ENCODE peak calls at places on chromosome 5, in ten cellular contexts. One of them, this sample, is unnamed.

GRCh38 chr5:125232779-125233230 is 486.4 kb upstream of the ZNF608 start:
- DNase-seq in SK-N-SH: peak
- DNase-seq in NT2/D1: no peak
- DNase-seq in Peyer's patch: no peak
- DNase-seq in AG10803: peak
- DNase-seq in HFF-Myc: peak
- DNase-seq in CD8-positive, alpha-beta T cell: no peak
- DNase-seq in cardiac fibroblast: peak
- DNase-seq in endodermal cell: no peak
- DNase-seq in PC-9: no peak
- DNase-seq in this sample: no peak

GRCh38 chr5:81180780-81181179 is 52.3 kb upstream of the CKMT2 start:
- DNase-seq in SK-N-SH: no peak
- DNase-seq in NT2/D1: no peak
- DNase-seq in cardiac fibroblast: no peak
- DNase-seq in Peyer's patch: no peak
- DNase-seq in endodermal cell: no peak
- DNase-seq in CD8-positive, alpha-beta T cell: no peak
- DNase-seq in HFF-Myc: no peak
- DNase-seq in AG10803: no peak
- DNase-seq in PC-9: no peak
- DNase-seq in this sample: no peak

GRCh38 chr5:118043531-118043930 is 944.8 kb downstream of the DTWD2 start:
- DNase-seq in PC-9: no peak
- DNase-seq in AG10803: no peak
- DNase-seq in SK-N-SH: no peak
- DNase-seq in Peyer's patch: no peak
- DNase-seq in cardiac fibroblast: peak
- DNase-seq in endodermal cell: no peak
- DNase-seq in NT2/D1: no peak
- DNase-seq in HFF-Myc: no peak
- DNase-seq in CD8-positive, alpha-beta T cell: no peak
- DNase-seq in this sample: no peak

GRCh38 chr5:54756301-54756700 is 229.1 kb downstream of the ESM1 start:
- DNase-seq in cardiac fibroblast: no peak
- DNase-seq in Peyer's patch: no peak
- DNase-seq in CD8-positive, alpha-beta T cell: no peak
- DNase-seq in endodermal cell: no peak
- DNase-seq in SK-N-SH: no peak
- DNase-seq in AG10803: no peak
- DNase-seq in PC-9: no peak
- DNase-seq in HFF-Myc: no peak
- DNase-seq in NT2/D1: no peak
- DNase-seq in this sample: no peak

GRCh38 chr5:178388381-178389030 is 155.9 kb upstream of the PHYKPL start:
- DNase-seq in AG10803: peak
- DNase-seq in Peyer's patch: no peak
- DNase-seq in HFF-Myc: no peak
- DNase-seq in cardiac fibroblast: peak
- DNase-seq in SK-N-SH: peak
- DNase-seq in endodermal cell: peak
- DNase-seq in CD8-positive, alpha-beta T cell: no peak
- DNase-seq in NT2/D1: no peak
- DNase-seq in PC-9: no peak
- DNase-seq in this sample: no peak

GRCh38 chr5:41641621-41642020 is 131.2 kb upstream of the PLCXD3 start:
- DNase-seq in NT2/D1: no peak
- DNase-seq in SK-N-SH: no peak
- DNase-seq in PC-9: no peak
- DNase-seq in HFF-Myc: no peak
- DNase-seq in AG10803: no peak
- DNase-seq in CD8-positive, alpha-beta T cell: no peak
- DNase-seq in cardiac fibroblast: peak
- DNase-seq in Peyer's patch: no peak
- DNase-seq in endodermal cell: no peak
- DNase-seq in this sample: peak

GRCh38 chr5:97979740-97980139 is 793.7 kb upstream of the RGMB start:
- DNase-seq in HFF-Myc: peak
- DNase-seq in SK-N-SH: no peak
- DNase-seq in Peyer's patch: no peak
- DNase-seq in CD8-positive, alpha-beta T cell: no peak
- DNase-seq in NT2/D1: no peak
- DNase-seq in endodermal cell: no peak
- DNase-seq in PC-9: no peak
- DNase-seq in AG10803: peak
- DNase-seq in cardiac fibroblast: peak
- DNase-seq in this sample: no peak

GRCh38 chr5:150641006-150641570 is 628 bp downstream of the SYNPO start:
- DNase-seq in PC-9: peak
- DNase-seq in CD8-positive, alpha-beta T cell: no peak
- DNase-seq in Peyer's patch: no peak
- DNase-seq in NT2/D1: no peak
- DNase-seq in HFF-Myc: no peak
- DNase-seq in AG10803: peak
- DNase-seq in SK-N-SH: no peak
- DNase-seq in cardiac fibroblast: peak
- DNase-seq in endodermal cell: no peak
- DNase-seq in this sample: peak

GRCh38 chr5:154624341-154624740 is 130.8 kb upstream of the LARP1 start:
- DNase-seq in HFF-Myc: no peak
- DNase-seq in NT2/D1: no peak
- DNase-seq in Peyer's patch: no peak
- DNase-seq in SK-N-SH: no peak
- DNase-seq in CD8-positive, alpha-beta T cell: no peak
- DNase-seq in PC-9: no peak
- DNase-seq in endodermal cell: no peak
- DNase-seq in cardiac fibroblast: no peak
- DNase-seq in AG10803: no peak
- DNase-seq in this sample: no peak

GRCh38 chr5:87048156-87048555 is 219.5 kb upstream of the RASA1 start:
- DNase-seq in NT2/D1: no peak
- DNase-seq in endodermal cell: no peak
- DNase-seq in Peyer's patch: no peak
- DNase-seq in PC-9: no peak
- DNase-seq in HFF-Myc: peak
- DNase-seq in cardiac fibroblast: no peak
- DNase-seq in AG10803: no peak
- DNase-seq in SK-N-SH: no peak
- DNase-seq in CD8-positive, alpha-beta T cell: no peak
- DNase-seq in this sample: peak

GRCh38 chr5:2611561-2612096 is 139.8 kb downstream of the IRX2 start:
- DNase-seq in SK-N-SH: no peak
- DNase-seq in endodermal cell: no peak
- DNase-seq in cardiac fibroblast: no peak
- DNase-seq in NT2/D1: no peak
- DNase-seq in HFF-Myc: no peak
- DNase-seq in PC-9: no peak
- DNase-seq in CD8-positive, alpha-beta T cell: no peak
- DNase-seq in AG10803: no peak
- DNase-seq in Peyer's patch: no peak
- DNase-seq in this sample: no peak

GRCh38 chr5:14258840-14259239 is 115.7 kb downstream of the TRIO start:
- DNase-seq in HFF-Myc: no peak
- DNase-seq in Peyer's patch: no peak
- DNase-seq in CD8-positive, alpha-beta T cell: no peak
- DNase-seq in SK-N-SH: no peak
- DNase-seq in cardiac fibroblast: peak
- DNase-seq in PC-9: no peak
- DNase-seq in AG10803: no peak
- DNase-seq in endodermal cell: peak
- DNase-seq in NT2/D1: no peak
- DNase-seq in this sample: no peak

GRCh38 chr5:35129921-35130485 is 82.3 kb upstream of the AGXT2 start:
- DNase-seq in CD8-positive, alpha-beta T cell: peak
- DNase-seq in endodermal cell: no peak
- DNase-seq in cardiac fibroblast: no peak
- DNase-seq in SK-N-SH: no peak
- DNase-seq in HFF-Myc: no peak
- DNase-seq in Peyer's patch: no peak
- DNase-seq in PC-9: peak
- DNase-seq in AG10803: peak
- DNase-seq in NT2/D1: no peak
- DNase-seq in this sample: no peak

GRCh38 chr5:139774980-139775654 is 20.5 kb upstream of the PSD2 start:
- DNase-seq in PC-9: peak
- DNase-seq in Peyer's patch: peak
- DNase-seq in SK-N-SH: peak
- DNase-seq in NT2/D1: peak
- DNase-seq in HFF-Myc: peak
- DNase-seq in cardiac fibroblast: peak
- DNase-seq in CD8-positive, alpha-beta T cell: peak
- DNase-seq in AG10803: peak
- DNase-seq in endodermal cell: peak
- DNase-seq in this sample: peak

GRCh38 chr5:36734422-36734821 is 128.0 kb downstream of the SLC1A3 start:
- DNase-seq in CD8-positive, alpha-beta T cell: no peak
- DNase-seq in cardiac fibroblast: peak
- DNase-seq in SK-N-SH: peak
- DNase-seq in NT2/D1: no peak
- DNase-seq in PC-9: no peak
- DNase-seq in HFF-Myc: no peak
- DNase-seq in AG10803: peak
- DNase-seq in Peyer's patch: no peak
- DNase-seq in endodermal cell: no peak
- DNase-seq in this sample: no peak

GRCh38 chr5:75048457-75048953 is 3.9 kb downstream of the GCNT4 start:
- DNase-seq in cardiac fibroblast: no peak
- DNase-seq in NT2/D1: no peak
- DNase-seq in PC-9: no peak
- DNase-seq in AG10803: peak
- DNase-seq in endodermal cell: no peak
- DNase-seq in SK-N-SH: no peak
- DNase-seq in HFF-Myc: no peak
- DNase-seq in CD8-positive, alpha-beta T cell: no peak
- DNase-seq in Peyer's patch: no peak
- DNase-seq in this sample: no peak
- H3K4me3 ChIP-seq in cardiac fibroblast: no peak
- H3K4me3 ChIP-seq in NT2/D1: no peak
- H3K4me3 ChIP-seq in PC-9: no peak
- H3K4me3 ChIP-seq in AG10803: peak
- H3K4me3 ChIP-seq in endodermal cell: no peak
- H3K4me3 ChIP-seq in SK-N-SH: no peak
- H3K4me3 ChIP-seq in HFF-Myc: no peak
- H3K4me3 ChIP-seq in CD8-positive, alpha-beta T cell: peak
- H3K4me3 ChIP-seq in Peyer's patch: no peak
- H3K4me3 ChIP-seq in this sample: no peak

GRCh38 chr5:15752886-15753285 is 252.9 kb downstream of the FBXL7 start:
- DNase-seq in AG10803: peak
- DNase-seq in PC-9: no peak
- DNase-seq in SK-N-SH: no peak
- DNase-seq in HFF-Myc: no peak
- DNase-seq in CD8-positive, alpha-beta T cell: no peak
- DNase-seq in Peyer's patch: no peak
- DNase-seq in endodermal cell: no peak
- DNase-seq in NT2/D1: no peak
- DNase-seq in cardiac fibroblast: peak
- DNase-seq in this sample: no peak
- H3K4me3 ChIP-seq in AG10803: peak
- H3K4me3 ChIP-seq in PC-9: no peak
- H3K4me3 ChIP-seq in SK-N-SH: no peak
- H3K4me3 ChIP-seq in HFF-Myc: no peak
- H3K4me3 ChIP-seq in CD8-positive, alpha-beta T cell: no peak
- H3K4me3 ChIP-seq in Peyer's patch: no peak
- H3K4me3 ChIP-seq in endodermal cell: no peak
- H3K4me3 ChIP-seq in NT2/D1: no peak
- H3K4me3 ChIP-seq in cardiac fibroblast: peak
- H3K4me3 ChIP-seq in this sample: no peak

DNA sequence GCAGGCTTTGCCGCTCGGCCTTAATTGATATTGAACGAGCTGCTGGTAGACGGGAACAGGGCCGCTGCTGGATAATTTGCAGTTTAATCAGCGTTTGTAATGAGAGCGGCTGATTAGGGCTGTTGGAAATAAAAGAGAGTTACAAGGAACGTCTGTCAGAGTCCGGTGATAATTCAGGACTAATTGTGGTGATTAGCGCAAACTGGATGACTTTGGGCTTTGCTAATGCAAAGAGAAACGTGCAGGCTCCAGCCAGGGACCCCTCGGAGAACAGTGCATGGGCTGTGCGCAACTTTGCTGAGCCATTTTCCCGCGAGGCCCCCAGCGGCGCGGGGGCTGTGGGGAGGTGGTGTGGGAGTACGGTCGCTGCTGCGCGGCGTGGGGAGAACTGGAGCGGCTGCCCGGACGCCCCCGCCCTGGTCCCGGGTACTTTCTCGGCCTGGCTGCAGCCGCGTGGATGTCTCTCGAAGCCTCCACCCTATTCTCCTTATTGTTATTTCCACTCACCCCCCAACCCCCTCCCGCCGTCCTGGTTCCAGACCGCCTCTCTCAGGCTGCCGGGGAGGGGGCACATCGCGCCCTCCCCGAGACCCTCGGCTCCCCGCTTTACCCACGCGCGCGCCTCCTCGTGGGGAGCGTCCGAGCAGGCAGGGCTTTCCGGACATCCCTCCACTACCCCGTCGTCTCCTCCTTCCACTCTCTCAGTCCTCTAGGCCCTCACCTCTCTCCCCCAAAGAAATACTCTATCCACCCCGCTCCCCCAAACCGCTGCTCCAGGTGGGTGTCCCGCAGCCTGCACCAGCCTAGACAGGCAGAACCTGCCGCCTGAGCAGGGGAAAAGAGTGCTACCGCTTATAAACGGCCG is 68.5 kb upstream of the TBCA start:
- DNase-seq in Peyer's patch: no peak
- DNase-seq in AG10803: no peak
- DNase-seq in HFF-Myc: no peak
- DNase-seq in PC-9: no peak
- DNase-seq in SK-N-SH: peak
- DNase-seq in CD8-positive, alpha-beta T cell: no peak
- DNase-seq in cardiac fibroblast: no peak
- DNase-seq in endodermal cell: peak
- DNase-seq in NT2/D1: no peak
- DNase-seq in this sample: no peak
- H3K4me3 ChIP-seq in Peyer's patch: peak
- H3K4me3 ChIP-seq in AG10803: peak
- H3K4me3 ChIP-seq in HFF-Myc: peak
- H3K4me3 ChIP-seq in PC-9: no peak
- H3K4me3 ChIP-seq in SK-N-SH: no peak
- H3K4me3 ChIP-seq in CD8-positive, alpha-beta T cell: peak
- H3K4me3 ChIP-seq in cardiac fibroblast: peak
- H3K4me3 ChIP-seq in endodermal cell: peak
- H3K4me3 ChIP-seq in NT2/D1: peak
- H3K4me3 ChIP-seq in this sample: no peak

DNA sequence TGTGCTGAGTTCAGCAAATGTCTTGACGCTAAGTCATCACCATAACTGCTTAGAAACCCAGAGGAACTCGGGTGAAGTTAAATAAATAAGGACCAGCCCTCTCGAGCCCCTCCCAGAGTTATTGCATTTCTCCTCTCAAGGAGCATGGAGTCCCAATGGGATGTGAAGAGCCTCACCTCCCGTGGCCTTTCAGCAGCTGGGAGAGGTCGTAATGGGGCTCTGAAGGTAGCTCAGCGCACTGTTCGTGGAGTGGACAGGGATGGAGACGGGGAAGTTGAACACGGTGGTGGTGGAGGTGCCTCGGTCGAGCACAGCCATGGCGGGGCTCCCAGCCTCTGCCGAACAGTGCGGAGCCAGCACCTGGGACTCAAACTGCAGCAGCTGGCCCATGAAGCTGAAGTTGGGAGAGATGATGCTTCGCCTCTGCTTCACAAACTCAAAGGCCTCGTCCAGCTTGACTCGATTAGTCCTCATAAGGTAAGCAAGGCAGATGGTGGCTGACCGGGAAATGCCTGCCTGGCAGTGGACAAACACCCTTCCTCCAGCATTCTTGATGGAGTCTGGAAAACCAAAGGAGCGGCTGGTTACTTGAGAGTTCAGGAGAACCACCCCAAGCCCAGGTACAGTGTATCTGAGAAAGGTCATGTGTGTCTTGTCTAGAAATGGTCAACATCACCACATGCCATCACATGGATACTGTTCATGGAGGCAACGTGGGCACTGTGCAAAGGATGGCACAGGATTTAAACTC is 2.2 kb downstream of the DUSP1 start:
- DNase-seq in AG10803: peak
- DNase-seq in PC-9: no peak
- DNase-seq in endodermal cell: peak
- DNase-seq in Peyer's patch: no peak
- DNase-seq in SK-N-SH: no peak
- DNase-seq in NT2/D1: no peak
- DNase-seq in CD8-positive, alpha-beta T cell: peak
- DNase-seq in cardiac fibroblast: peak
- DNase-seq in HFF-Myc: no peak
- DNase-seq in this sample: peak
- H3K4me3 ChIP-seq in AG10803: peak
- H3K4me3 ChIP-seq in PC-9: peak
- H3K4me3 ChIP-seq in endodermal cell: peak
- H3K4me3 ChIP-seq in Peyer's patch: peak
- H3K4me3 ChIP-seq in SK-N-SH: peak
- H3K4me3 ChIP-seq in NT2/D1: peak
- H3K4me3 ChIP-seq in CD8-positive, alpha-beta T cell: no peak
- H3K4me3 ChIP-seq in cardiac fibroblast: peak
- H3K4me3 ChIP-seq in HFF-Myc: peak
- H3K4me3 ChIP-seq in this sample: peak

This sample was measured in A549.